ENCODE peak calls at places on chromosomes 12 and 14, in four cellular contexts. Y is GM23338, M is GM12891, Q is endothelial cell of umbilical vein. U is an unnamed sample.

GRCh38 chr12:104623920-104624319 is 167.2 kb downstream of the CHST11 start:
- DNase-seq in Y (peak; percentile 19), Q (no peak), M (no peak), U (no peak)

GRCh38 chr12:52054231-52054837 is 3.1 kb downstream of the NR4A1 start:
- DNase-seq in M (no peak), Q (no peak), Y (no peak), U (no peak)

GRCh38 chr12:49129332-49130150 is 1.7 kb downstream of the TUBA1B start:
- DNase-seq in M (no peak), Q (no peak), Y (no peak), U (no peak)

GRCh38 chr14:99216191-99216590 is 55.8 kb downstream of the BCL11B start:
- DNase-seq in Y (no peak), Q (no peak), M (no peak), U (no peak)

GRCh38 chr14:20801726-20802125 is 918 bp downstream of the RNASE1 start:
- DNase-seq in Q (peak; percentile 50), M (no peak), Y (no peak), U (no peak)

GRCh38 chr14:54715244-54715643 is 148.3 kb downstream of the SAMD4A start:
- DNase-seq in M (no peak), Y (peak; percentile 29), Q (no peak), U (no peak)

GRCh38 chr14:48973136-48973535 is 613.0 kb downstream of the RPS29 start:
- DNase-seq in M (no peak), Y (no peak), Q (no peak), U (no peak)

GRCh38 chr14:53368714-53369191 is 215.6 kb upstream of the DDHD1 start:
- DNase-seq in M (no peak), Q (peak; percentile 77), Y (no peak), U (no peak)

GRCh38 chr14:31207287-31207745 is 277 bp downstream of the HECTD1 start:
- DNase-seq in Q (no peak), M (no peak), Y (no peak), U (no peak)

GRCh38 chr14:103894723-103895059 is 33.6 kb upstream of the TDRD9 start:
- DNase-seq in Q (no peak), Y (no peak), M (no peak), U (no peak)

GRCh38 chr14:103688906-103689902 is 26.0 kb downstream of the XRCC3 start:
- DNase-seq in Q (no peak), M (no peak), Y (no peak), U (no peak)

GRCh38 chr14:24204163-24205146 is 1.0 kb upstream of the TSSK4 start:
- DNase-seq in Q (no peak), M (no peak), Y (no peak), U (no peak)

GRCh38 chr14:81144811-81145598 is 75.8 kb downstream of the GTF2A1 start:
- DNase-seq in Q (no peak), Y (no peak), M (no peak), U (no peak)

DNA sequence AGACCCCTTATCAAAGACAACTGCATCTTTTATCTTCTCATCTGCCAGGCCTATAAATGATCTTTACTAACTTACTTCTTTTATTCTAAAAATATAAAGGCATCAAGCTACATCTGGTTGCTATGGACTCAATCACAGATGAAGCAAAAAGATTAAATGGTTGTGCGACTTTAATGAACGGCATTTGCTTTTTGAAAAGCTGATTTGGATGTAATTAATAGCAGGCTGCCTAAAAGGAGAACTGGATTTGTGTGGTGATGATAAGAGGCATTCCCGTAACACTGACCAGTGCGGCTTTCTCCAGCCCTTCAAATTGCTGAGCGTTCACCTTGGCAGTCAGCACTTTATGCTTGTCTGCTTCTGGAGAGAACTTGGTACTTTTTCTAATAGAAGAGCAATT is 103.8 kb downstream of the ARMH4 start:
- DNase-seq in Q (no peak), Y (no peak), M (no peak), U (no peak)
- TF ChIP-seq POLR2AphosphoS5 in Q (no peak), Y (no peak), M (no peak), U (no peak)

GRCh38 chr12:121131941-121132341 is 735 bp upstream of the P2RX7 start:
- DNase-seq in M (no peak), Y (no peak), Q (no peak), U (no peak)

GRCh38 chr12:121129705-121130147 is 3.0 kb upstream of the P2RX7 start:
- DNase-seq in M (no peak), Y (no peak), Q (no peak), U (no peak)

GRCh38 chr12:121127501-121127900 is 5.2 kb upstream of the P2RX7 start:
- DNase-seq in M (no peak), Q (no peak), Y (no peak), U (no peak)

GRCh38 chr12:121130866-121131373 is 1.8 kb upstream of the P2RX7 start:
- DNase-seq in M (no peak), Y (no peak), Q (no peak), U (no peak)

GRCh38 chr12:121128908-121129704 is 3.6 kb upstream of the P2RX7 start:
- DNase-seq in Q (peak; percentile 79), Y (peak; percentile 69), M (peak; percentile 61), U (peak; percentile 75)
- TF ChIP-seq POLR2AphosphoS5 in Q (no peak), Y (no peak), M (peak; percentile 41), U (no peak)

GRCh38 chr12:14954269-14954668 is 7.1 kb downstream of the ARHGDIB start:
- DNase-seq in Y (no peak), Q (no peak), M (no peak), U (no peak)

GRCh38 chr12:14953752-14954151 is 7.6 kb downstream of the ARHGDIB start:
- DNase-seq in Q (no peak), M (no peak), Y (no peak), U (no peak)

GRCh38 chr12:14950982-14951746 is 10.2 kb downstream of the ARHGDIB start:
- DNase-seq in M (no peak), Q (no peak), Y (peak; percentile 42), U (no peak)

GRCh38 chr12:14950421-14950820 is 11.0 kb downstream of the ARHGDIB start:
- DNase-seq in M (no peak), Q (no peak), Y (no peak), U (no peak)

DNA sequence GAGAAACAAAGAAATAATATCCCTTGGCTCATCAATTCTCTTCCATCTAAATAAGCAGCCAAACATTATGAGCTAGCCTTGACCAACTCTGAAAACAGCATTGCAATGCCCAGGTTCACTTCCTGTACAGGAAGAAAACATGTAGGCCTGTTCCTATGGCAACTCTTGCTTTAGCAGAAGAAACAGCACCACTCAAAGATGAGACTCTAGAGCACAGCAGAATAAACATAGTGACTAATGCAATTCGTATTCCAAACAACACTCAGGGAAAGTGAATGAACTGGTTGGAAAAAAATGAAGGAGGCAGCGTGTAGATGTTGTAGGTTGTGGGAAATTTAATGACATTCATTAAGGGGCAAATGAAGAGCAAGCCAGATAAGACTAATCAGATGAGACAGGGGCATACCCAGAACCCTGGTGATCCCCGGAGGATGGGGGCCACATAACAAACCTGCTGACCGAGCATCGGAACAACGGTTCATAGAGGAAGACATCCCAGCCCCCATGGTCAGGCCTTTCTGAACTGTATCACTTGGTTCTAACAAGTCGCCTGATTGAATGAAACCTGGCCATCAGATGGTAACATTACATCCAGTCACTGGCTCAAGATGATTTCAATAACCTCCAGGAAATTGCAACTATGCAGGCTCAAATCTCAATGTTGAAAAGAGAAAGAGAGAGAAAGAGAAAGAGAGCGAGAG is 9.0 kb downstream of the ARHGDIB start:
- DNase-seq in Q (peak; percentile 97), Y (no peak), M (no peak), U (no peak)
- TF ChIP-seq POLR2AphosphoS5 in Q (peak; percentile 78), Y (no peak), M (no peak), U (peak; percentile 15)

DNA sequence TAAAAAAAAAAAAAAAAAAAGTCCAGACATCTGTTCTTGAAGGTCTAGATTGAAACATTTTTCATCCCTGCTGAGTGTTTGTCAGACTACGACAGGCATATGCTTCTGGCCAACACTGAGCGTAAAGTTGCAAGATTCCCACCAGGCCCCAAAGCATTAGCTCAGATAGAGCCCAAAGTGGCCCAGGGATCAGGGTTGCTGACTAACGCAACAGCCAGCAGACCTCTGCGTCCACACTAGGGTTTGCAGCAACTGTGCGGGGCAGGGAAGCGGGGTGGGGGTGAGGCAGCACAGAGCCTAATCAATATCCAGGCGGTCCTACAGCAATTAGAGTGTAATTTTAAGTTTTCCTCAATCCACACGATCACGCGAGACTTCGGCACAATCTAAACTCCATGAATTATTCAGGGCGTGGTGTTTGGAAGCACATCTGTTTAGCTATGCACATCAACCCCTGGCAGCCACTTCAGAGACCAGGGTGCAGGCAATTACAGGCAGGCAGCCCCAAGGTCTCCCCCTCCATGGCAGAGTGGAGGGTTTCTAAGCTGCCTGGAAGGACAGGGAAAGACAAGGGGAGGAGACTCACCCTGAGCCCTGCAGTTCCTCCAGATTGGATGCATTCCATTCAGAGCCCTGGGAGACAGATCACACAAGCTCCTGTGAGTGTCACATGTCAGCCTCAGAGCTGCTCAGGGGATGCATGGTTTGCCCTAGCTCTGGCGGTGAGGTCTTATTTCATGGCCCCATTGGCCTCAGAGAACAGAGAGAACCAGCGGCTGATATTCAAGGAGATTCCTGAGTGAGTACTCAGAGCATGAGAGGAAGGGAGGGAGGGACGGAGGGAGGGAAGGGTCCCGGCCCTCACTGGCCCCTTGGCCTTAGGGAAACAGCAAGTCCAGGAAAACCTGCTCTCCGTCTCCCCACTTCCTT is 55.4 kb downstream of the SSH1 start:
- DNase-seq in M (no peak), Q (peak; percentile 69), Y (peak; percentile 93), U (no peak)
- TF ChIP-seq POLR2AphosphoS5 in M (no peak), Q (peak; percentile 2), Y (no peak), U (no peak)

GRCh38 chr12:75976913-75977312 is 54.7 kb downstream of the PHLDA1 start:
- DNase-seq in M (no peak), Q (no peak), Y (no peak), U (no peak)

GRCh38 chr12:75978677-75979076 is 52.9 kb downstream of the PHLDA1 start:
- DNase-seq in Y (no peak), Q (no peak), M (no peak), U (no peak)

GRCh38 chr12:75977590-75977951 is 54.0 kb downstream of the PHLDA1 start:
- DNase-seq in Q (no peak), M (no peak), Y (no peak), U (no peak)

GRCh38 chr12:75979181-75979580 is 52.4 kb downstream of the PHLDA1 start:
- DNase-seq in Q (peak; percentile 91), M (no peak), Y (no peak), U (no peak)

DNA sequence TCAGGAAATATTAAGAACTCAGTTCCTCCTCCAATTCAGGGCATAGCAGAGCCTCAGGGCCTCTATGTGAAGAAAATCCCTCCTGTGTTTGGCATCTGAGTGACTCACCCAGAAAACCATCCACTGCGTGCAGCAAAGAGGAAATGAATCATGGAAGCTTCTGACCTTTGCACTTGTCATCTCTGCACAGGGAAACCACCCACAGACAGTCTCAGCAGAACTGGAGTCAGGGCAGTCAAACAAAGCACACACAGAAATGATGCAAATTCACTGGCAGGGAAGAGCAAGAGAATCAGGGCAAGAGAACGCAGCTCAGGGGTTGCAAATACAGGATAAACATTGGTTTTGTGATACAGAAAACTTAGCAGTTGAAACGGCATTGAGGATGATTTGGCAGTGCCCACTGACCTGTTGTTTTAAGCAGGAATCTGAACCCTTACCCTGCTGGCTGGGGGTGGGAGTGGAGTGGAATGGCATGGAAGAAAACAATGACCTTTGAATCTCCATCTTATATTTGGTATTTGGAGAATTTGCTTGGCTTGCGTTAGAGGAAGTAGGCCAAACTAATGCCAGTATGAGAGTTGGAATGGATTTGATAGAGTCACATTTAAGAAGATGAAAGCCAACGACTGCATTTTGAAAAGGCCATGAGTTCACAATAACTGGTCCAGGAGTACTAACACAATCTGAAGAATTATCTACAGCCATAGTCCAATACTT is 53.5 kb downstream of the PHLDA1 start:
- DNase-seq in M (peak; percentile 27), Q (peak; percentile 100), Y (peak; percentile 53), U (peak; percentile 13)
- TF ChIP-seq POLR2AphosphoS5 in M (no peak), Q (peak; percentile 91), Y (no peak), U (peak; percentile 58)